ENCODE peak calls at places on chromosomes 6 and 20, in four cellular contexts. D is tibial artery; I is activated naive CD8-positive, alpha-beta T cell treated with anti-CD3 and anti-CD28 coated beads, Interleukin-2, amount 50 U/mL, for 24 hours; W is psoas muscle. K is an unnamed sample.

GRCh38 chr6:33172307-33173227 is 19.7 kb downstream of the COL11A2 start:
- DNase-seq in D (no peak), I (no peak), W (no peak), K (no peak)

GRCh38 chr6:111750753-111751684 is 122.2 kb downstream of the FYN start:
- DNase-seq in D (no peak), I (no peak), W (no peak), K (peak; percentile 48)

GRCh38 chr20:57596998-57597939 is 23.0 kb downstream of the ZBP1 start:
- DNase-seq in D (peak; percentile 56), I (peak; percentile 80), W (peak; percentile 72), K (peak; percentile 69)

GRCh38 chr6:110101885-110102284 is 77.6 kb downstream of the WASF1 start:
- DNase-seq in D (no peak), I (no peak), W (no peak), K (no peak)

GRCh38 chr6:36177166-36177565 is 19.4 kb upstream of the BRPF3 start:
- DNase-seq in D (no peak), I (no peak), W (no peak), K (no peak)

GRCh38 chr6:32885698-32886286 is 31.8 kb downstream of the PSMB9 start:
- DNase-seq in D (no peak), I (no peak), W (no peak), K (no peak)

GRCh38 chr20:47720636-47721427 is 64.4 kb downstream of the SULF2 start:
- DNase-seq in D (no peak), I (no peak), W (no peak), K (no peak)

GRCh38 chr6:137820952-137821351 is 46.1 kb upstream of the TNFAIP3 start:
- DNase-seq in D (no peak), I (no peak), W (no peak), K (no peak)

GRCh38 chr6:136304410-136304809 is 14.8 kb upstream of the BCLAF1 start:
- DNase-seq in D (no peak), I (no peak), W (no peak), K (no peak)

GRCh38 chr6:89792881-89793280 is 26.7 kb downstream of the MDN1 start:
- DNase-seq in D (no peak), I (no peak), W (no peak), K (peak; percentile 29)

GRCh38 chr6:2257358-2257757 is 12.0 kb upstream of the GMDS start:
- DNase-seq in D (no peak), I (no peak), W (no peak), K (no peak)

GRCh38 chr6:14921878-14922277 is 324.0 kb upstream of the JARID2 start:
- DNase-seq in D (peak; percentile 66), I (no peak), W (no peak), K (no peak)

GRCh38 chr6:4008324-4009047 is 70.5 kb downstream of the FAM217A start:
- DNase-seq in D (no peak), I (no peak), W (no peak), K (no peak)

GRCh38 chr6:168219167-168219566 is 100.4 kb downstream of the DACT2 start:
- DNase-seq in D (peak; percentile 40), I (no peak), W (peak; percentile 37), K (no peak)

GRCh38 chr6:2970753-2971419 is 481 bp downstream of the SERPINB6 start:
- DNase-seq in D (peak; percentile 68), I (peak; percentile 59), W (peak; percentile 89), K (no peak)

GRCh38 chr6:138293428-138293827 is 75.1 kb upstream of the PBOV1 start:
- DNase-seq in D (no peak), I (no peak), W (no peak), K (no peak)

GRCh38 chr6:54695815-54696214 is 150.8 kb upstream of the FAM83B start:
- DNase-seq in D (no peak), I (no peak), W (no peak), K (no peak)

GRCh38 chr6:73290435-73290834 is 27.4 kb upstream of the KHDC1 start:
- DNase-seq in D (no peak), I (no peak), W (no peak), K (no peak)

GRCh38 chr6:37004044-37004984 is 1.1 kb upstream of the FGD2 start:
- DNase-seq in D (no peak), I (no peak), W (no peak), K (no peak)

GRCh38 chr6:55874309-55874708 is 1.1 kb downstream of the BMP5 start:
- DNase-seq in D (no peak), I (no peak), W (no peak), K (no peak)

GRCh38 chr6:12069891-12070529 is 57.9 kb downstream of the HIVEP1 start:
- DNase-seq in D (no peak), I (no peak), W (no peak), K (no peak)

GRCh38 chr6:44154067-44154466 is 4.6 kb upstream of the CAPN11 start:
- DNase-seq in D (no peak), I (no peak), W (no peak), K (no peak)

K was measured in DND-41.